ENCODE peak calls at places on chromosomes 1 and 21, in seven cellular contexts. N is stimulated activated CD8-positive, alpha-beta memory T cell treated with anti-CD3 and anti-CD28 coated beads, Interleukin-7, amount 100 ng/mL, for 4 hours; K is Daoy; Z is activated CD4-positive, alpha-beta T cell treated with anti-CD3 and anti-CD28 coated beads for 24 hours; C is stimulated activated CD4-positive, alpha-beta T cell treated with anti-CD3 and anti-CD28 coated beads, Interleukin-1b, Interleukin-23, amount 100 ng/mL, for 1 hour; R is neuronal stem cell; H is BE2C. Y is an unnamed sample.

GRCh38 chr21:45950740-45951515 is 30.6 kb upstream of the COL6A1 start:
- DNase-seq in N (no peak), K (peak), Z (no peak), C (no peak), R (no peak), H (peak), Y (peak)

GRCh38 chr1:178973671-178974091 is 52.0 kb upstream of the FAM20B start:
- DNase-seq in N (no peak), K (no peak), Z (no peak), C (no peak), R (no peak), H (no peak), Y (no peak)

GRCh38 chr21:38660333-38661295 is 145.1 kb upstream of the ETS2 start:
- DNase-seq in N (no peak), K (peak), Z (no peak), C (no peak), R (no peak), H (no peak), Y (no peak)

GRCh38 chr1:14112613-14113012 is 412.6 kb downstream of the PRDM2 start:
- DNase-seq in N (no peak), K (no peak), Z (no peak), C (no peak), R (no peak), H (no peak), Y (no peak)

GRCh38 chr1:234918216-234918841 is 210.3 kb downstream of the TOMM20 start:
- DNase-seq in N (no peak), K (no peak), Z (no peak), C (no peak), R (peak), H (no peak), Y (no peak)

GRCh38 chr21:45471229-45472052 is 66.5 kb downstream of the COL18A1 start:
- DNase-seq in N (no peak), K (peak), Z (no peak), C (no peak), R (no peak), H (no peak), Y (peak)

GRCh38 chr1:116983112-116983511 is 18.4 kb upstream of the CD101 start:
- DNase-seq in N (no peak), K (no peak), Z (no peak), C (no peak), R (no peak), H (no peak), Y (no peak)

GRCh38 chr21:37445228-37445627 is 78.7 kb downstream of the DYRK1A start:
- DNase-seq in N (no peak), K (no peak), Z (no peak), C (no peak), R (no peak), H (no peak), Y (no peak)

GRCh38 chr1:198079432-198079951 is 77.3 kb upstream of the NEK7 start:
- DNase-seq in N (no peak), K (no peak), Z (no peak), C (no peak), R (no peak), H (no peak), Y (no peak)

GRCh38 chr1:26996024-26996423 is 2.5 kb downstream of the TRNP1 start:
- DNase-seq in N (no peak), K (no peak), Z (no peak), C (no peak), R (no peak), H (no peak), Y (no peak)

GRCh38 chr1:162349635-162350330 is 26.9 kb downstream of the SPATA46 start:
- DNase-seq in N (no peak), K (peak), Z (no peak), C (no peak), R (no peak), H (no peak), Y (peak)

GRCh38 chr1:226001088-226001487 is 1.9 kb upstream of the SDE2 start:
- DNase-seq in N (no peak), K (no peak), Z (no peak), C (no peak), R (no peak), H (no peak), Y (no peak)

GRCh38 chr21:42010507-42011493 is 640 bp upstream of the ZBTB21 start:
- DNase-seq in N (no peak), K (peak), Z (peak), C (peak), R (peak), H (peak), Y (no peak)

GRCh38 chr1:230711245-230711644 is 2.7 kb downstream of the AGT start:
- DNase-seq in N (no peak), K (no peak), Z (no peak), C (no peak), R (no peak), H (no peak), Y (no peak)

GRCh38 chr1:10692401-10693021 is 103.9 kb downstream of the CASZ1 start:
- DNase-seq in N (peak), K (peak), Z (peak), C (peak), R (no peak), H (peak), Y (peak)

Y was measured in H4.